ENCODE peak calls at places on chromosome 10, in eight cellular contexts. One of them, this sample, is unnamed. For H3K4me1, the result is how much of the 10 kb centered on the place peaks cover.

GRCh38 chr10:55410415-55410885 is 609.4 kb upstream of the PCDH15 start:
- DNase-seq in mammary epithelial cell: no peak
- DNase-seq in spleen: no peak
- DNase-seq in left ventricle myocardium inferior: peak
- DNase-seq in psoas muscle: peak
- DNase-seq in SJCRH30: peak
- DNase-seq in PC-9: no peak
- DNase-seq in IMR-90: no peak
- DNase-seq in this sample: no peak

GRCh38 chr10:44675086-44675874 is 235.9 kb upstream of the TMEM72 start:
- DNase-seq in mammary epithelial cell: no peak
- DNase-seq in spleen: no peak
- DNase-seq in left ventricle myocardium inferior: no peak
- DNase-seq in psoas muscle: no peak
- DNase-seq in SJCRH30: no peak
- DNase-seq in PC-9: no peak
- DNase-seq in IMR-90: no peak
- DNase-seq in this sample: no peak

GRCh38 chr10:93368210-93368609 is 113.9 kb downstream of the MYOF start:
- DNase-seq in mammary epithelial cell: no peak
- DNase-seq in spleen: no peak
- DNase-seq in left ventricle myocardium inferior: peak
- DNase-seq in psoas muscle: no peak
- DNase-seq in SJCRH30: no peak
- DNase-seq in PC-9: no peak
- DNase-seq in IMR-90: no peak
- DNase-seq in this sample: no peak

GRCh38 chr10:27741173-27742091 is 4.2 kb downstream of the MKX start:
- DNase-seq in mammary epithelial cell: no peak
- DNase-seq in spleen: peak
- DNase-seq in left ventricle myocardium inferior: peak
- DNase-seq in psoas muscle: peak
- DNase-seq in SJCRH30: no peak
- DNase-seq in PC-9: no peak
- DNase-seq in IMR-90: no peak
- DNase-seq in this sample: no peak

GRCh38 chr10:48414778-48415177 is 108.3 kb downstream of the MAPK8 start:
- DNase-seq in mammary epithelial cell: peak
- DNase-seq in spleen: no peak
- DNase-seq in left ventricle myocardium inferior: no peak
- DNase-seq in psoas muscle: no peak
- DNase-seq in SJCRH30: no peak
- DNase-seq in PC-9: no peak
- DNase-seq in IMR-90: peak
- DNase-seq in this sample: no peak

GRCh38 chr10:120945801-120946302 is 94.7 kb downstream of the WDR11 start:
- DNase-seq in mammary epithelial cell: peak
- DNase-seq in spleen: no peak
- DNase-seq in left ventricle myocardium inferior: no peak
- DNase-seq in psoas muscle: no peak
- DNase-seq in SJCRH30: peak
- DNase-seq in PC-9: no peak
- DNase-seq in IMR-90: no peak
- DNase-seq in this sample: no peak

GRCh38 chr10:32377458-32378370 is 30.8 kb upstream of the EPC1 start:
- DNase-seq in mammary epithelial cell: peak
- DNase-seq in spleen: no peak
- DNase-seq in left ventricle myocardium inferior: no peak
- DNase-seq in psoas muscle: no peak
- DNase-seq in SJCRH30: peak
- DNase-seq in PC-9: no peak
- DNase-seq in IMR-90: peak
- DNase-seq in this sample: no peak

GRCh38 chr10:73459683-73460314 is 26.4 kb upstream of the MSS51 start:
- DNase-seq in mammary epithelial cell: no peak
- DNase-seq in spleen: no peak
- DNase-seq in left ventricle myocardium inferior: no peak
- DNase-seq in psoas muscle: no peak
- DNase-seq in SJCRH30: no peak
- DNase-seq in PC-9: no peak
- DNase-seq in IMR-90: peak
- DNase-seq in this sample: no peak

GRCh38 chr10:34679177-34679576 is 135.9 kb downstream of the PARD3 start:
- DNase-seq in mammary epithelial cell: no peak
- DNase-seq in spleen: no peak
- DNase-seq in left ventricle myocardium inferior: no peak
- DNase-seq in psoas muscle: no peak
- DNase-seq in SJCRH30: no peak
- DNase-seq in PC-9: no peak
- DNase-seq in IMR-90: no peak
- DNase-seq in this sample: no peak

GRCh38 chr10:30127120-30127541 is 67.7 kb upstream of the JCAD start:
- DNase-seq in mammary epithelial cell: no peak
- DNase-seq in spleen: no peak
- DNase-seq in left ventricle myocardium inferior: no peak
- DNase-seq in psoas muscle: no peak
- DNase-seq in SJCRH30: no peak
- DNase-seq in PC-9: no peak
- DNase-seq in IMR-90: no peak
- DNase-seq in this sample: no peak

GRCh38 chr10:69451209-69451783 is at the start of gene TSPAN15:
- DNase-seq in mammary epithelial cell: peak
- DNase-seq in spleen: peak
- DNase-seq in left ventricle myocardium inferior: peak
- DNase-seq in psoas muscle: peak
- DNase-seq in SJCRH30: peak
- DNase-seq in PC-9: peak
- DNase-seq in IMR-90: peak
- DNase-seq in this sample: peak

GRCh38 chr10:34420795-34421194 is 394.3 kb downstream of the PARD3 start:
- DNase-seq in mammary epithelial cell: no peak
- DNase-seq in spleen: no peak
- DNase-seq in left ventricle myocardium inferior: no peak
- DNase-seq in psoas muscle: no peak
- DNase-seq in SJCRH30: no peak
- DNase-seq in PC-9: no peak
- DNase-seq in IMR-90: no peak
- DNase-seq in this sample: no peak

GRCh38 chr10:110370005-110370404 is 65.3 kb upstream of the SMNDC1 start:
- DNase-seq in mammary epithelial cell: no peak
- DNase-seq in spleen: no peak
- DNase-seq in left ventricle myocardium inferior: no peak
- DNase-seq in psoas muscle: no peak
- DNase-seq in SJCRH30: no peak
- DNase-seq in PC-9: no peak
- DNase-seq in IMR-90: no peak
- DNase-seq in this sample: no peak

GRCh38 chr10:97422921-97423420 is 3.0 kb upstream of the PGAM1 start:
- DNase-seq in mammary epithelial cell: peak
- DNase-seq in spleen: no peak
- DNase-seq in left ventricle myocardium inferior: no peak
- DNase-seq in psoas muscle: no peak
- DNase-seq in SJCRH30: no peak
- DNase-seq in PC-9: no peak
- DNase-seq in IMR-90: peak
- DNase-seq in this sample: no peak

GRCh38 chr10:67955614-67956013 is 71.2 kb downstream of the SIRT1 start:
- DNase-seq in mammary epithelial cell: no peak
- DNase-seq in spleen: no peak
- DNase-seq in left ventricle myocardium inferior: no peak
- DNase-seq in psoas muscle: no peak
- DNase-seq in SJCRH30: no peak
- DNase-seq in PC-9: no peak
- DNase-seq in IMR-90: no peak
- DNase-seq in this sample: no peak

DNA sequence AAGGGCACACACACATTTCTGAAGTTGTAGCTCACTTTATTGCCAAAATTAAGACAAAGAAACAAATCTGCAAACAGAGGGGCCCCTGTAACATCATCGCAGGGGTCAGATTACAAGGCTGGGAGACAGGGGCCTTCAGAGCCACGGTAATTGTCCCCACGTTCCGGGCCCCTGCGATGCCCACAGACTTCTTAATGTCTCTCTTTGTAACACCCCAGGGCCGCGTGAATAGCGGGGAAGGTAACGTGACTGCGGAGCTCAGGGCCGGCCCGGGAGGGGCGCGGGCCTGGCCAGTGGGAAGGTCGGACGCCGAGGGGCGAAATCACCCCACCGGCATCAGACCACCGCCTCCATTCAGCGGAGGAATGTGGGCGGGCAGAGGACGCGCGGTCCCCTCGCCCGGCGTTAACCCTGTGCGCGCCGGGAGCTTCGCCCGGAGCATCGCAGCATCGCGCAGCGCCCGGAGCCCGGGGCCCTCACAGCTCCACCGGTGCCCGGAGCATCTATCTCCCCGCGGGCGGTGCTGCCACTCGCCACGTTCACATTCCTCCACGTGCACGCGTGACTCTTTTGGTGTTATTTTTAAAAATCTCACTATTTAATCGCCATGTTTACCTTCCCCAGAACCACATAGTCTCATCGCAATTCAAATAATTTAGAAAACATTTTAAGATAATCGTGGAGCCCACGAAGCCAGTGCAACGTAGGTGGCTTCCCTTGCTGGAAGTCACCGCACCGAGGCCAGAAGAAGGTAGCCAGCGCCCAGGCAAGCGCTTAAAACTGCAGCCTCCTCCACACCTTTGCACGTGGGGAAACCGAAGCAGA is 22.0 kb downstream of the FGFBP3 start:
- DNase-seq in mammary epithelial cell: no peak
- DNase-seq in spleen: peak
- DNase-seq in left ventricle myocardium inferior: no peak
- DNase-seq in psoas muscle: peak
- DNase-seq in SJCRH30: peak
- DNase-seq in PC-9: no peak
- DNase-seq in IMR-90: no peak
- DNase-seq in this sample: peak
- H3K4me3 ChIP-seq in mammary epithelial cell: peak
- H3K4me3 ChIP-seq in spleen: peak
- H3K4me3 ChIP-seq in left ventricle myocardium inferior: peak
- H3K4me3 ChIP-seq in psoas muscle: peak
- H3K4me3 ChIP-seq in SJCRH30: peak
- H3K4me3 ChIP-seq in PC-9: peak
- H3K4me3 ChIP-seq in IMR-90: peak
- H3K4me3 ChIP-seq in this sample: peak

GRCh38 chr10:80410578-80411145 is 2.3 kb downstream of the PRXL2A start:
- DNase-seq in mammary epithelial cell: no peak
- DNase-seq in spleen: no peak
- DNase-seq in left ventricle myocardium inferior: no peak
- DNase-seq in psoas muscle: no peak
- DNase-seq in SJCRH30: no peak
- DNase-seq in PC-9: no peak
- DNase-seq in IMR-90: no peak
- DNase-seq in this sample: no peak

GRCh38 chr10:80411267-80411668 is 2.9 kb downstream of the PRXL2A start:
- DNase-seq in mammary epithelial cell: no peak
- DNase-seq in spleen: no peak
- DNase-seq in left ventricle myocardium inferior: peak
- DNase-seq in psoas muscle: no peak
- DNase-seq in SJCRH30: peak
- DNase-seq in PC-9: peak
- DNase-seq in IMR-90: no peak
- DNase-seq in this sample: no peak

GRCh38 chr10:80411681-80412230 is 3.4 kb downstream of the PRXL2A start:
- DNase-seq in mammary epithelial cell: peak
- DNase-seq in spleen: no peak
- DNase-seq in left ventricle myocardium inferior: no peak
- DNase-seq in psoas muscle: no peak
- DNase-seq in SJCRH30: no peak
- DNase-seq in PC-9: no peak
- DNase-seq in IMR-90: no peak
- DNase-seq in this sample: no peak

GRCh38 chr10:80409121-80409520 is 770 bp downstream of the PRXL2A start:
- DNase-seq in mammary epithelial cell: no peak
- DNase-seq in spleen: no peak
- DNase-seq in left ventricle myocardium inferior: no peak
- DNase-seq in psoas muscle: no peak
- DNase-seq in SJCRH30: no peak
- DNase-seq in PC-9: no peak
- DNase-seq in IMR-90: no peak
- DNase-seq in this sample: no peak

DNA sequence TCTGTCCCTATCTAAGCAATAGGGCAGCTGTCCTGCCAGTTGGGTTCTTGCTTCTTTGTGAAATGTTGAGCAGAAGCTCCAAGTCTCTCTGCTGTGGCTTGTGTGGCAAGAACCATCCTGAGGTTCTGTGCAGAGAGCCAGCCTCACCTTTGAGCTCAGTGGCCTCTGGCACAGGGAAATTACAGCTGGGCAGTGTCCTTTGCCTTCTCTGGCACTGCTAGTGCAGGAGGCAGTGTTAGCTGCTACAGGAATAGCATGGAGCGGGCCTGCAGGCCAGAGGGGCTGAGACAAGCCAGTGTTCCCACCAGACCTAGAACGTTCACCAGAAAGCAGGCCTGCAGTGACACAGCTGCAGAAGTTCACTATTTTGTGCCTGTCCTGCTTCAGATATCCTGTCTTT is 1.8 kb downstream of the PRXL2A start:
- DNase-seq in mammary epithelial cell: no peak
- DNase-seq in spleen: no peak
- DNase-seq in left ventricle myocardium inferior: no peak
- DNase-seq in psoas muscle: no peak
- DNase-seq in SJCRH30: no peak
- DNase-seq in PC-9: no peak
- DNase-seq in IMR-90: no peak
- DNase-seq in this sample: no peak
- H3K4me1 ChIP-seq in mammary epithelial cell: under half
- H3K4me1 ChIP-seq in spleen: under half
- H3K4me1 ChIP-seq in left ventricle myocardium inferior: half or more
- H3K4me1 ChIP-seq in psoas muscle: half or more
- H3K4me1 ChIP-seq in SJCRH30: under half
- H3K4me1 ChIP-seq in PC-9: under half
- H3K4me1 ChIP-seq in IMR-90: under half
- H3K4me1 ChIP-seq in this sample: under half

GRCh38 chr10:123890246-123890645 is 1.4 kb downstream of the CPXM2 start:
- DNase-seq in mammary epithelial cell: no peak
- DNase-seq in spleen: no peak
- DNase-seq in left ventricle myocardium inferior: no peak
- DNase-seq in psoas muscle: no peak
- DNase-seq in SJCRH30: no peak
- DNase-seq in PC-9: no peak
- DNase-seq in IMR-90: no peak
- DNase-seq in this sample: peak
- H3K4me3 ChIP-seq in mammary epithelial cell: no peak
- H3K4me3 ChIP-seq in spleen: no peak
- H3K4me3 ChIP-seq in left ventricle myocardium inferior: peak
- H3K4me3 ChIP-seq in psoas muscle: peak
- H3K4me3 ChIP-seq in SJCRH30: no peak
- H3K4me3 ChIP-seq in PC-9: no peak
- H3K4me3 ChIP-seq in IMR-90: no peak
- H3K4me3 ChIP-seq in this sample: peak

DNA sequence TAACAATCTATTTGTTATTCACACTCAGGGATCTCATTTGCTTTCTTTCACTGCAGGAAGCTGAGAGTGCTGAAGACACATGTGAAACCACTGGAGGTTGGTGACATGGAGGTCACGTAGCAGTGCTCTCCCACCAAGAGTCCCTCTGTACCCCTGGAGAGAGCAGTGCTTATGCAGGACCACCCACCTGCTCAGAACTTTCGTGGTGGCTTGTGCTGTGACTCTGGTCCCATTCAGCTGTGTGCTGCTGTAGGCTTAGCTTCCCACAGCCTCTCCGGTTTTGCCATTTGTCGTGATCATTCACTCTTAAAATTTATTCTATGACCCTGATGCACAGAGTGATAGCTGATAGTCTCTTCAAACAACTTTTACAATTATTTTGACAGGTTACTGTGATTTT is 96.0 kb upstream of the RSU1 start:
- DNase-seq in mammary epithelial cell: no peak
- DNase-seq in spleen: no peak
- DNase-seq in left ventricle myocardium inferior: no peak
- DNase-seq in psoas muscle: no peak
- DNase-seq in SJCRH30: peak
- DNase-seq in PC-9: no peak
- DNase-seq in IMR-90: no peak
- DNase-seq in this sample: no peak
- H3K4me1 ChIP-seq in mammary epithelial cell: under half
- H3K4me1 ChIP-seq in spleen: under half
- H3K4me1 ChIP-seq in left ventricle myocardium inferior: under half
- H3K4me1 ChIP-seq in psoas muscle: under half
- H3K4me1 ChIP-seq in SJCRH30: under half
- H3K4me1 ChIP-seq in PC-9: under half
- H3K4me1 ChIP-seq in IMR-90: under half
- H3K4me1 ChIP-seq in this sample: under half